ENCODE peak calls at places on chromosomes 6 and 20, in five cellular contexts. X, N, T, V and J are unnamed samples.

GRCh38 chr6:41182069-41183034 is 18.6 kb downstream of the TREML2 start:
- DNase-seq in X (peak; percentile 50), N (peak; percentile 39), T (no peak), V (peak; percentile 76), J (peak; percentile 51)

GRCh38 chr6:10190042-10190441 is 224.8 kb downstream of the TFAP2A start:
- DNase-seq in X (no peak), N (no peak), T (no peak), V (peak; percentile 7), J (no peak)

GRCh38 chr6:10883312-10884244 is 1.7 kb upstream of the GCM2 start:
- DNase-seq in X (no peak), N (no peak), T (no peak), V (no peak), J (no peak)

GRCh38 chr6:15533379-15534044 is 129.3 kb downstream of the DTNBP1 start:
- DNase-seq in X (no peak), N (no peak), T (no peak), V (no peak), J (no peak)

GRCh38 chr6:48183816-48184215 is 72.8 kb upstream of the PTCHD4 start:
- DNase-seq in X (no peak), N (no peak), T (no peak), V (no peak), J (no peak)

GRCh38 chr6:157054531-157054979 is 268.8 kb downstream of the TMEM242 start:
- DNase-seq in X (no peak), N (no peak), T (no peak), V (no peak), J (no peak)

GRCh38 chr6:167648506-167649278 is 178.0 kb upstream of the AFDN start:
- DNase-seq in X (no peak), N (no peak), T (no peak), V (no peak), J (no peak)

GRCh38 chr6:122947355-122947754 is 48.7 kb upstream of the CLVS2 start:
- DNase-seq in X (no peak), N (no peak), T (no peak), V (peak; percentile 34), J (no peak)

GRCh38 chr6:21678990-21679389 is 85.4 kb downstream of the SOX4 start:
- DNase-seq in X (no peak), N (no peak), T (no peak), V (peak; percentile 53), J (no peak)

GRCh38 chr6:156832166-156832743 is 55.1 kb downstream of the ARID1B start:
- DNase-seq in X (no peak), N (no peak), T (no peak), V (no peak), J (no peak)

GRCh38 chr20:2984956-2985661 is 58.3 kb upstream of the GNRH2 start:
- DNase-seq in X (no peak), N (no peak), T (no peak), V (peak; percentile 9), J (no peak)

GRCh38 chr20:52992632-52993031 is 20.5 kb downstream of the TSHZ2 start:
- DNase-seq in X (no peak), N (no peak), T (no peak), V (no peak), J (no peak)

GRCh38 chr20:47051936-47052566 is 157.4 kb downstream of the EYA2 start:
- DNase-seq in X (no peak), N (no peak), T (no peak), V (no peak), J (no peak)

GRCh38 chr20:17854307-17854903 is 114.2 kb downstream of the SNX5 start:
- DNase-seq in X (no peak), N (peak; percentile 42), T (peak; percentile 71), V (peak; percentile 58), J (no peak)

GRCh38 chr6:7721654-7722053 is 4.2 kb upstream of the BMP6 start:
- DNase-seq in X (no peak), N (no peak), T (no peak), V (peak; percentile 16), J (no peak)

GRCh38 chr6:111536888-111537287 is 53.9 kb upstream of the REV3L start:
- DNase-seq in X (peak; percentile 46), N (no peak), T (no peak), V (no peak), J (no peak)

GRCh38 chr20:57350086-57350710 is 857 bp upstream of the RAE1 start:
- DNase-seq in X (no peak), N (no peak), T (no peak), V (no peak), J (no peak)

GRCh38 chr6:109804020-109804419 is 112.9 kb downstream of the FIG4 start:
- DNase-seq in X (no peak), N (no peak), T (no peak), V (no peak), J (no peak)

GRCh38 chr20:36084897-36085617 is 69.5 kb upstream of the EPB41L1 start:
- DNase-seq in X (no peak), N (no peak), T (no peak), V (peak; percentile 55), J (no peak)

GRCh38 chr6:106639812-106640211 is 10.4 kb downstream of the QRSL1 start:
- DNase-seq in X (no peak), N (no peak), T (no peak), V (no peak), J (no peak)

GRCh38 chr6:126672654-126673053 is 332.7 kb downstream of the CENPW start:
- DNase-seq in X (no peak), N (no peak), T (no peak), V (no peak), J (no peak)

GRCh38 chr20:31542201-31542842 is 28.1 kb downstream of the HM13 start:
- DNase-seq in X (no peak), N (no peak), T (no peak), V (no peak), J (no peak)

GRCh38 chr6:154377726-154378125 is 21.1 kb upstream of the IPCEF1 start:
- DNase-seq in X (no peak), N (no peak), T (no peak), V (no peak), J (no peak)

GRCh38 chr20:33995053-33995816 is 1.5 kb downstream of the RALY start:
- DNase-seq in X (no peak), N (no peak), T (no peak), V (peak; percentile 21), J (no peak)

GRCh38 chr6:69957990-69958559 is 91.7 kb downstream of the COL19A1 start:
- DNase-seq in X (no peak), N (no peak), T (no peak), V (no peak), J (no peak)

DNA sequence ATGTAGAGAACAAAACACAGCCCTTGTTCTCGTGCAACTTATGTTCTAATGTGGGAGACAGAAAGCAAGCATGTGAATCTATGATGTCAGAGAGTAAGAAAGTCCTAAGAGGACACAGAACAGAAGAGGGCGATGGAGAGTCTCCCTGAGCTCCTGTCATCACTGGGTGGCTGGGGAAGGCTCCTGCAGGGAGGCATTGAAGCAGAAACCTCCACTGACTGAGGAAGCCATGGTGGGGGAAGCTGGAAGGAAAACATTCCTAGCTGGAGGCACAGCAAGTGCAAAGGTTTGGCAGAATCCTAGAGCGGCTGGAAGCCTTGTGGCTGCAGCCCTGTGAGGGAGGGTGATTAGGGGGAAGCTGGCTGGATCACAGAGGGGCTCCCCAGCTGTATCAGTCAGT is 248.0 kb downstream of the CDH26 start:
- DNase-seq in X (no peak), N (no peak), T (no peak), V (peak; percentile 60), J (no peak)
- TF ChIP-seq CTCF in X (no peak), N (no peak), T (no peak), V (peak; percentile 42), J (no peak)

GRCh38 chr20:16283307-16283706 is 289.9 kb downstream of the KIF16B start:
- DNase-seq in X (no peak), N (no peak), T (no peak), V (no peak), J (no peak)

GRCh38 chr20:16287776-16288175 is 285.5 kb downstream of the KIF16B start:
- DNase-seq in X (no peak), N (no peak), T (no peak), V (no peak), J (no peak)

GRCh38 chr20:16284385-16285100 is 288.7 kb downstream of the KIF16B start:
- DNase-seq in X (no peak), N (no peak), T (no peak), V (no peak), J (no peak)

GRCh38 chr20:16283978-16284377 is 289.3 kb downstream of the KIF16B start:
- DNase-seq in X (no peak), N (no peak), T (no peak), V (no peak), J (no peak)

DNA sequence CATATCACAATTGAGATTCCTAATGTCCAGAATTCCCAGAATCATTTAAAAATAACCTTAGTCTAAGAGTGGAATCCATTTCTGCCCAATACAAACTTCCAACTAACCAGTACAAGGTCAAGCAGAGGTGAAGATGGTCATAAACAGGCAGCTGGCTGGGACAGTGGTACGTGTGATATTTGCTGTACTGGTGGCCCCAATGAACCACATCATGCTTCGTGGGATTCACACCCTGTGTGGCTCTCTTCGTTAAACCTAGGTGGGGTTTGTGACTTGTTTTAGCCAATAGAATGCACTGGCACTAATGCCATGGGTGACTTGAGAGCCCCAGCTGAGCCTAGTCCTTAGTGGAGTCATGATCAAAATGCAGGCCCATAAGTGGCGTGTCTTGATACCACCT is 286.6 kb downstream of the KIF16B start:
- DNase-seq in X (no peak), N (no peak), T (no peak), V (no peak), J (no peak)
- H3K9me3 ChIP-seq in X (no peaks in the 10 kb centered on the region), N (no peaks in the 10 kb centered on the region), T (no peaks in the 10 kb centered on the region), V (no peaks in the 10 kb centered on the region), J (no peaks in the 10 kb centered on the region)

DNA sequence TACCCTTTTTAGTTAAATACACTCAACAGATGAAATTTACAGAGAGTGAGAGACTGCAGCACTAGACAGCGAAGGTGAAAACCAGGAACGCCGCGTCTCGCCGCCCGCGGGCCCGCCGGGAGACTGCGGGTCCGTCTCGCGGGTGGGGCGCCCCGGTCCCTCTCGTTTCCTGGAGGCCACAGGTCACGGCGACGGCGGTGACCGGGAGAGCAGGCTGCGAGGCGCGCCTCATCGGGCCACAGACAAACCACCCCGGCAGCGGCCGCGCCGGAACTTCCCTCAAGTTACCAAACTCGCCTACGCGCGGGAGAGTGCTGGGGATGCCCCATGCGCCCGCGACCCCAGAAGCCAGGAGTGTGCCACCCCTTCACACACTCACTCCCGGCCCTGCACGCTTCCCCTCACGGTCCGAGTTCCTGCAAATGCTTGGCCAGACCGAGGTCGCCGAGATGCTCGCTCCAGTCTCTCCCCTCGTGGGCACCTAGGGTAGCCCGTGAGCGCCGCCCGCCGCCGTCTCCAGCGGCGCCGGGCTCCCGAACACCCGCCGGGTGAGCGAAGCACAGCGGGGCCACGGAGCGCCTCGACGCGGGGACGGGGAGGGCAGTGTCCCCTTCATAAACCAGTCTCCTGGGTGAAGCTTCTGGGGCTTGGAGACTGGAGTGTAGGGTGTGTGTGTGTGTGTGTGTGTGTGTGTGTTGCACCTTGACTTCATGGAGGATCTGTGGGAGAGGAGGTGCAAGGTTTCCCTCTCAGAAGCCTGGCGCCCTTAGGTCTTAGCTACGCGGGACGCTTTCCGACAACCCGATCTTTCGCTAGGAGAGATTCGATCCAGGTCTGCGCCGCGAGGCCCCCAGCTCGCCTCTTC is 1.4 kb downstream of the BACH2 start:
- DNase-seq in X (peak; percentile 46), N (peak; percentile 29), T (peak; percentile 55), V (peak; percentile 68), J (peak; percentile 45)
- TF ChIP-seq CTCF in X (no peak), N (no peak), T (no peak), V (peak; percentile 41), J (no peak)

DNA sequence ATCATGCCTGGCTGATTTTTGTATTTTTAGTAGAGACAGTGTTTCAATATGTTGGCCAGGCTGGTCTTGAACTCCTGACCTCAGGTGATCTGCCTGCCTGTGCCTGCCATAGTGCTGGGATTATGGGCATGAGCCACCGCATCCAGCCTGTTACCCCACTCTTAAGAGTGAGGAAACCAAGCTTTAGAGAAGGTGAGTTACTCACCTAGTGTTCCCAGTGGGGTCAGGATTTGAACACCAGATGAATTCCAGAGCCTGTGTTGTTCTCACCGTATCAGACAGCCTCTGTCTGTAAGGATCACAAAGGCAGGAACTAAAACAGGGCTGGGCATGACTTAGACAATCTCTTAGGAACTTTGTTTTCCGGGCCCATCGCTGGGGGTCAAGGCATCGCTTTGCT is 9.4 kb upstream of the FANCE start:
- DNase-seq in X (no peak), N (no peak), T (no peak), V (no peak), J (no peak)
- H3K9me3 ChIP-seq in X (no peaks in the 10 kb centered on the region), N (no peaks in the 10 kb centered on the region), T (no peaks in the 10 kb centered on the region), V (no peaks in the 10 kb centered on the region), J (no peaks in the 10 kb centered on the region)